ENCODE peak calls at places on chromosomes 7 and 10, in ten cellular contexts. One of them, this sample, is unnamed.

GRCh38 chr10:43852141-43852540 is 203.5 kb upstream of the ZNF32 start:
- DNase-seq in hepatocyte: no peak
- DNase-seq in mesothelial cell of epicardium: no peak
- DNase-seq in glutamatergic neuron: no peak
- DNase-seq in SK-N-SH: no peak
- DNase-seq in BJ: no peak
- DNase-seq in B cell: no peak
- DNase-seq in adrenal gland: no peak
- DNase-seq in HCT116: no peak
- DNase-seq in transverse colon: no peak
- DNase-seq in this sample: no peak

GRCh38 chr10:86969421-86970041 is 1.2 kb downstream of the ADIRF start:
- DNase-seq in hepatocyte: peak
- DNase-seq in mesothelial cell of epicardium: no peak
- DNase-seq in glutamatergic neuron: no peak
- DNase-seq in SK-N-SH: no peak
- DNase-seq in BJ: no peak
- DNase-seq in B cell: no peak
- DNase-seq in adrenal gland: peak
- DNase-seq in HCT116: no peak
- DNase-seq in transverse colon: no peak
- DNase-seq in this sample: no peak

GRCh38 chr7:70318511-70318910 is 720.2 kb downstream of the AUTS2 start:
- DNase-seq in hepatocyte: no peak
- DNase-seq in mesothelial cell of epicardium: no peak
- DNase-seq in glutamatergic neuron: no peak
- DNase-seq in SK-N-SH: no peak
- DNase-seq in BJ: no peak
- DNase-seq in B cell: no peak
- DNase-seq in adrenal gland: no peak
- DNase-seq in HCT116: no peak
- DNase-seq in transverse colon: no peak
- DNase-seq in this sample: no peak

GRCh38 chr7:45033261-45033930 is 33.4 kb downstream of the CCM2 start:
- DNase-seq in hepatocyte: no peak
- DNase-seq in mesothelial cell of epicardium: no peak
- DNase-seq in glutamatergic neuron: no peak
- DNase-seq in SK-N-SH: peak
- DNase-seq in BJ: no peak
- DNase-seq in B cell: no peak
- DNase-seq in adrenal gland: no peak
- DNase-seq in HCT116: no peak
- DNase-seq in transverse colon: no peak
- DNase-seq in this sample: no peak

GRCh38 chr10:85786401-85786899 is 580.1 kb downstream of the GRID1 start:
- DNase-seq in hepatocyte: peak
- DNase-seq in mesothelial cell of epicardium: no peak
- DNase-seq in glutamatergic neuron: peak
- DNase-seq in SK-N-SH: peak
- DNase-seq in BJ: no peak
- DNase-seq in B cell: no peak
- DNase-seq in adrenal gland: no peak
- DNase-seq in HCT116: peak
- DNase-seq in transverse colon: no peak
- DNase-seq in this sample: peak

GRCh38 chr7:157660971-157661610 is 324.3 kb downstream of the DNAJB6 start:
- DNase-seq in hepatocyte: no peak
- DNase-seq in mesothelial cell of epicardium: no peak
- DNase-seq in glutamatergic neuron: no peak
- DNase-seq in SK-N-SH: no peak
- DNase-seq in BJ: no peak
- DNase-seq in B cell: no peak
- DNase-seq in adrenal gland: no peak
- DNase-seq in HCT116: no peak
- DNase-seq in transverse colon: no peak
- DNase-seq in this sample: no peak

GRCh38 chr7:12821746-12822145 is 134.3 kb downstream of the ARL4A start:
- DNase-seq in hepatocyte: no peak
- DNase-seq in mesothelial cell of epicardium: no peak
- DNase-seq in glutamatergic neuron: no peak
- DNase-seq in SK-N-SH: no peak
- DNase-seq in BJ: no peak
- DNase-seq in B cell: no peak
- DNase-seq in adrenal gland: no peak
- DNase-seq in HCT116: no peak
- DNase-seq in transverse colon: no peak
- DNase-seq in this sample: no peak

GRCh38 chr7:36455646-36456045 is 66.0 kb downstream of the ANLN start:
- DNase-seq in hepatocyte: no peak
- DNase-seq in mesothelial cell of epicardium: no peak
- DNase-seq in glutamatergic neuron: no peak
- DNase-seq in SK-N-SH: no peak
- DNase-seq in BJ: no peak
- DNase-seq in B cell: no peak
- DNase-seq in adrenal gland: no peak
- DNase-seq in HCT116: no peak
- DNase-seq in transverse colon: no peak
- DNase-seq in this sample: no peak

GRCh38 chr7:56447864-56448693 is 331.9 kb upstream of the NUPR2 start:
- DNase-seq in hepatocyte: no peak
- DNase-seq in mesothelial cell of epicardium: no peak
- DNase-seq in glutamatergic neuron: no peak
- DNase-seq in SK-N-SH: peak
- DNase-seq in BJ: no peak
- DNase-seq in B cell: no peak
- DNase-seq in adrenal gland: no peak
- DNase-seq in HCT116: no peak
- DNase-seq in transverse colon: no peak
- DNase-seq in this sample: no peak

GRCh38 chr7:106779877-106780276 is 85.2 kb upstream of the PIK3CG start:
- DNase-seq in hepatocyte: peak
- DNase-seq in mesothelial cell of epicardium: no peak
- DNase-seq in glutamatergic neuron: no peak
- DNase-seq in SK-N-SH: no peak
- DNase-seq in BJ: no peak
- DNase-seq in B cell: no peak
- DNase-seq in adrenal gland: no peak
- DNase-seq in HCT116: peak
- DNase-seq in transverse colon: peak
- DNase-seq in this sample: peak
- TF ChIP-seq CTCF in hepatocyte: peak
- TF ChIP-seq CTCF in mesothelial cell of epicardium: no peak
- TF ChIP-seq CTCF in glutamatergic neuron: no peak
- TF ChIP-seq CTCF in SK-N-SH: peak
- TF ChIP-seq CTCF in BJ: no peak
- TF ChIP-seq CTCF in B cell: no peak
- TF ChIP-seq CTCF in adrenal gland: no peak
- TF ChIP-seq CTCF in HCT116: peak
- TF ChIP-seq CTCF in transverse colon: peak
- TF ChIP-seq CTCF in this sample: no peak

GRCh38 chr7:138980575-138981285 is 459 bp downstream of the KIAA1549 start:
- DNase-seq in hepatocyte: peak
- DNase-seq in mesothelial cell of epicardium: peak
- DNase-seq in glutamatergic neuron: peak
- DNase-seq in SK-N-SH: peak
- DNase-seq in BJ: no peak
- DNase-seq in B cell: no peak
- DNase-seq in adrenal gland: peak
- DNase-seq in HCT116: no peak
- DNase-seq in transverse colon: no peak
- DNase-seq in this sample: peak

GRCh38 chr7:138979226-138979979 is 1.8 kb downstream of the KIAA1549 start:
- DNase-seq in hepatocyte: no peak
- DNase-seq in mesothelial cell of epicardium: no peak
- DNase-seq in glutamatergic neuron: no peak
- DNase-seq in SK-N-SH: peak
- DNase-seq in BJ: no peak
- DNase-seq in B cell: peak
- DNase-seq in adrenal gland: peak
- DNase-seq in HCT116: peak
- DNase-seq in transverse colon: no peak
- DNase-seq in this sample: no peak

GRCh38 chr7:138979988-138980574 is 1.1 kb downstream of the KIAA1549 start:
- DNase-seq in hepatocyte: no peak
- DNase-seq in mesothelial cell of epicardium: no peak
- DNase-seq in glutamatergic neuron: no peak
- DNase-seq in SK-N-SH: peak
- DNase-seq in BJ: no peak
- DNase-seq in B cell: no peak
- DNase-seq in adrenal gland: no peak
- DNase-seq in HCT116: no peak
- DNase-seq in transverse colon: no peak
- DNase-seq in this sample: no peak

GRCh38 chr7:138981332-138982203 is at the start of gene KIAA1549:
- DNase-seq in hepatocyte: peak
- DNase-seq in mesothelial cell of epicardium: peak
- DNase-seq in glutamatergic neuron: peak
- DNase-seq in SK-N-SH: peak
- DNase-seq in BJ: no peak
- DNase-seq in B cell: peak
- DNase-seq in adrenal gland: peak
- DNase-seq in HCT116: peak
- DNase-seq in transverse colon: peak
- DNase-seq in this sample: peak

GRCh38 chr7:138982204-138982623 is 1.0 kb upstream of the KIAA1549 start:
- DNase-seq in hepatocyte: peak
- DNase-seq in mesothelial cell of epicardium: no peak
- DNase-seq in glutamatergic neuron: no peak
- DNase-seq in SK-N-SH: no peak
- DNase-seq in BJ: no peak
- DNase-seq in B cell: no peak
- DNase-seq in adrenal gland: peak
- DNase-seq in HCT116: no peak
- DNase-seq in transverse colon: no peak
- DNase-seq in this sample: no peak
- TF ChIP-seq CTCF in hepatocyte: no peak
- TF ChIP-seq CTCF in mesothelial cell of epicardium: no peak
- TF ChIP-seq CTCF in glutamatergic neuron: no peak
- TF ChIP-seq CTCF in SK-N-SH: no peak
- TF ChIP-seq CTCF in BJ: no peak
- TF ChIP-seq CTCF in B cell: no peak
- TF ChIP-seq CTCF in adrenal gland: no peak
- TF ChIP-seq CTCF in HCT116: no peak
- TF ChIP-seq CTCF in transverse colon: no peak
- TF ChIP-seq CTCF in this sample: no peak

GRCh38 chr10:58802047-58802446 is 289.4 kb downstream of the BICC1 start:
- DNase-seq in hepatocyte: no peak
- DNase-seq in mesothelial cell of epicardium: no peak
- DNase-seq in glutamatergic neuron: no peak
- DNase-seq in SK-N-SH: no peak
- DNase-seq in BJ: no peak
- DNase-seq in B cell: no peak
- DNase-seq in adrenal gland: no peak
- DNase-seq in HCT116: no peak
- DNase-seq in transverse colon: no peak
- DNase-seq in this sample: no peak

GRCh38 chr10:58806323-58806722 is 293.7 kb downstream of the BICC1 start:
- DNase-seq in hepatocyte: no peak
- DNase-seq in mesothelial cell of epicardium: no peak
- DNase-seq in glutamatergic neuron: no peak
- DNase-seq in SK-N-SH: no peak
- DNase-seq in BJ: no peak
- DNase-seq in B cell: no peak
- DNase-seq in adrenal gland: no peak
- DNase-seq in HCT116: no peak
- DNase-seq in transverse colon: no peak
- DNase-seq in this sample: no peak

GRCh38 chr10:58806970-58807630 is 294.4 kb downstream of the BICC1 start:
- DNase-seq in hepatocyte: no peak
- DNase-seq in mesothelial cell of epicardium: no peak
- DNase-seq in glutamatergic neuron: no peak
- DNase-seq in SK-N-SH: no peak
- DNase-seq in BJ: no peak
- DNase-seq in B cell: no peak
- DNase-seq in adrenal gland: no peak
- DNase-seq in HCT116: no peak
- DNase-seq in transverse colon: no peak
- DNase-seq in this sample: no peak

GRCh38 chr10:58810751-58811150 is 298.1 kb downstream of the BICC1 start:
- DNase-seq in hepatocyte: no peak
- DNase-seq in mesothelial cell of epicardium: no peak
- DNase-seq in glutamatergic neuron: no peak
- DNase-seq in SK-N-SH: no peak
- DNase-seq in BJ: no peak
- DNase-seq in B cell: no peak
- DNase-seq in adrenal gland: no peak
- DNase-seq in HCT116: no peak
- DNase-seq in transverse colon: no peak
- DNase-seq in this sample: no peak

GRCh38 chr10:58807631-58808024 is 295.0 kb downstream of the BICC1 start:
- DNase-seq in hepatocyte: no peak
- DNase-seq in mesothelial cell of epicardium: no peak
- DNase-seq in glutamatergic neuron: no peak
- DNase-seq in SK-N-SH: no peak
- DNase-seq in BJ: peak
- DNase-seq in B cell: no peak
- DNase-seq in adrenal gland: no peak
- DNase-seq in HCT116: no peak
- DNase-seq in transverse colon: no peak
- DNase-seq in this sample: no peak
- TF ChIP-seq CTCF in hepatocyte: no peak
- TF ChIP-seq CTCF in mesothelial cell of epicardium: no peak
- TF ChIP-seq CTCF in glutamatergic neuron: no peak
- TF ChIP-seq CTCF in SK-N-SH: no peak
- TF ChIP-seq CTCF in BJ: no peak
- TF ChIP-seq CTCF in B cell: no peak
- TF ChIP-seq CTCF in adrenal gland: no peak
- TF ChIP-seq CTCF in HCT116: no peak
- TF ChIP-seq CTCF in transverse colon: no peak
- TF ChIP-seq CTCF in this sample: no peak

DNA sequence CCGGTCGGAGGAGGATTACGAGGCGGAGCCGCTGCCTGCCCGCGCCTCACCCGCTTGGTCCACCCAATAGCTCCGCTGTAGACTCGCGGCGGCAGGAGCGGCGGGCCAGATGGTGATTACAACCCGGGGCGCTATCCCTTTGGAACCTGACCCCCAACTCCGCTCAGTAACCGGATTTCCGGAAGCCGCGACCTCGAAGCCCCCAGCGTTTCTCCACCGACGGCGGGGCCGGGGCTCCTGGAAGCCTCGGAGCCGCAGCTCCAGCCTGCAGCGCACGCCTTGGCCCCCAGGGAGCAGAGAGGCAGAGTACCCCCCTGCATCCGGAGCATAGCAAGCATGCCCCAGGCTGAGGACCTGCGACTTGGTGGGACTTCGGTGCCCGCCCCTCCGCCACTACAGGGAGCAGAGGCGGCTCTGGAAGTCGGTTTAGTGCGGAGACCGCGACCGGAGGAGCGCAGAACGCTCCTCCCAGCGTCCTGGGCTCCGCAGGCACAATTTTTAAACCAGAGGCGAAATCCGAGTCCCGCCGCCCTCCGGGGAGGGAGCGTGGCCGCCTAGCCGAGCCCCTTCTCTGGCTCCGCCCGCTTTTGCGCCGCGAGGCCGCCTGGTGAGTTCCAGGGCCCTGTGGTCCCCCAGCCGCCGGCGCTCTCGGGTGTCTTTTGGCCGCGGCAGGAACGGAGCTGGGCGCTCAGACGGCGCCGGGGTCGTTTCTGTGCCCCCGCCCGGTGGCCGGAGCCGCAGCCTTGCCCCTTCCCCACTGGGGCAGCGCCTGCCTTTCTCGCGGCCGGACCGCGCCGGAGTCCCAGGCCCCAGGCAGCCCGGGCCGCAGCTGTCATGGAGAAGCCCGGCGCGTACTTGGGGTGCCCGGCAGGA is 28.2 kb upstream of the BMS1 start:
- DNase-seq in hepatocyte: peak
- DNase-seq in mesothelial cell of epicardium: no peak
- DNase-seq in glutamatergic neuron: peak
- DNase-seq in SK-N-SH: peak
- DNase-seq in BJ: no peak
- DNase-seq in B cell: peak
- DNase-seq in adrenal gland: no peak
- DNase-seq in HCT116: no peak
- DNase-seq in transverse colon: no peak
- DNase-seq in this sample: peak
- TF ChIP-seq CTCF in hepatocyte: no peak
- TF ChIP-seq CTCF in mesothelial cell of epicardium: no peak
- TF ChIP-seq CTCF in glutamatergic neuron: no peak
- TF ChIP-seq CTCF in SK-N-SH: no peak
- TF ChIP-seq CTCF in BJ: no peak
- TF ChIP-seq CTCF in B cell: no peak
- TF ChIP-seq CTCF in adrenal gland: no peak
- TF ChIP-seq CTCF in HCT116: no peak
- TF ChIP-seq CTCF in transverse colon: no peak
- TF ChIP-seq CTCF in this sample: no peak

This sample was measured in endothelial cell.